ENCODE peak calls at places on chromosomes 2 and 18, in six cellular contexts. One of them, this sample, is unnamed.

GRCh38 chr2:46647041-46647440 is 167.7 kb downstream of the TMEM247 start:
- DNase-seq in K562: no peak
- DNase-seq in HepG2: no peak
- DNase-seq in GM12878: no peak
- DNase-seq in H1: peak
- DNase-seq in GM12892: no peak
- DNase-seq in this sample: no peak

GRCh38 chr2:167404896-167405295 is 516.6 kb downstream of the XIRP2 start:
- DNase-seq in K562: no peak
- DNase-seq in HepG2: no peak
- DNase-seq in GM12878: no peak
- DNase-seq in H1: no peak
- DNase-seq in GM12892: no peak
- DNase-seq in this sample: no peak

GRCh38 chr2:224261316-224261715 is 140.6 kb downstream of the FAM124B start:
- DNase-seq in K562: no peak
- DNase-seq in HepG2: no peak
- DNase-seq in GM12878: no peak
- DNase-seq in H1: no peak
- DNase-seq in GM12892: no peak
- DNase-seq in this sample: no peak

GRCh38 chr18:22422909-22423548 is 5.3 kb upstream of the CTAGE1 start:
- DNase-seq in K562: no peak
- DNase-seq in HepG2: no peak
- DNase-seq in GM12878: no peak
- DNase-seq in H1: no peak
- DNase-seq in GM12892: no peak
- DNase-seq in this sample: no peak

GRCh38 chr2:94870392-94871225 is 621 bp upstream of the TEKT4 start:
- DNase-seq in K562: peak
- DNase-seq in HepG2: peak
- DNase-seq in GM12878: no peak
- DNase-seq in H1: peak
- DNase-seq in GM12892: peak
- DNase-seq in this sample: peak

GRCh38 chr2:11892041-11892440 is 145.6 kb downstream of the LPIN1 start:
- DNase-seq in K562: no peak
- DNase-seq in HepG2: no peak
- DNase-seq in GM12878: no peak
- DNase-seq in H1: no peak
- DNase-seq in GM12892: no peak
- DNase-seq in this sample: no peak

GRCh38 chr2:182915369-182916326 is 49.2 kb upstream of the FRZB start:
- DNase-seq in K562: no peak
- DNase-seq in HepG2: no peak
- DNase-seq in GM12878: no peak
- DNase-seq in H1: no peak
- DNase-seq in GM12892: no peak
- DNase-seq in this sample: no peak

GRCh38 chr2:67255933-67256615 is 141.1 kb upstream of the ETAA1 start:
- DNase-seq in K562: no peak
- DNase-seq in HepG2: no peak
- DNase-seq in GM12878: no peak
- DNase-seq in H1: no peak
- DNase-seq in GM12892: no peak
- DNase-seq in this sample: no peak

GRCh38 chr2:48092846-48093498 is 186.7 kb upstream of the FBXO11 start:
- DNase-seq in K562: no peak
- DNase-seq in HepG2: no peak
- DNase-seq in GM12878: no peak
- DNase-seq in H1: no peak
- DNase-seq in GM12892: no peak
- DNase-seq in this sample: no peak

GRCh38 chr2:144516981-144517824 is 2.7 kb downstream of the ZEB2 start:
- DNase-seq in K562: peak
- DNase-seq in HepG2: no peak
- DNase-seq in GM12878: no peak
- DNase-seq in H1: peak
- DNase-seq in GM12892: no peak
- DNase-seq in this sample: no peak

GRCh38 chr2:119697290-119698013 is 18.5 kb downstream of the TMEM177 start:
- DNase-seq in K562: no peak
- DNase-seq in HepG2: no peak
- DNase-seq in GM12878: peak
- DNase-seq in H1: no peak
- DNase-seq in GM12892: no peak
- DNase-seq in this sample: peak

GRCh38 chr18:58045265-58046086 is 1.4 kb downstream of the NEDD4L start:
- DNase-seq in K562: no peak
- DNase-seq in HepG2: peak
- DNase-seq in GM12878: no peak
- DNase-seq in H1: peak
- DNase-seq in GM12892: peak
- DNase-seq in this sample: no peak

GRCh38 chr2:62293490-62294212 is 97.7 kb downstream of the B3GNT2 start:
- DNase-seq in K562: no peak
- DNase-seq in HepG2: peak
- DNase-seq in GM12878: no peak
- DNase-seq in H1: peak
- DNase-seq in GM12892: no peak
- DNase-seq in this sample: no peak

GRCh38 chr2:158221055-158222021 is 119.7 kb downstream of the UPP2 start:
- DNase-seq in K562: no peak
- DNase-seq in HepG2: no peak
- DNase-seq in GM12878: no peak
- DNase-seq in H1: no peak
- DNase-seq in GM12892: no peak
- DNase-seq in this sample: no peak

DNA sequence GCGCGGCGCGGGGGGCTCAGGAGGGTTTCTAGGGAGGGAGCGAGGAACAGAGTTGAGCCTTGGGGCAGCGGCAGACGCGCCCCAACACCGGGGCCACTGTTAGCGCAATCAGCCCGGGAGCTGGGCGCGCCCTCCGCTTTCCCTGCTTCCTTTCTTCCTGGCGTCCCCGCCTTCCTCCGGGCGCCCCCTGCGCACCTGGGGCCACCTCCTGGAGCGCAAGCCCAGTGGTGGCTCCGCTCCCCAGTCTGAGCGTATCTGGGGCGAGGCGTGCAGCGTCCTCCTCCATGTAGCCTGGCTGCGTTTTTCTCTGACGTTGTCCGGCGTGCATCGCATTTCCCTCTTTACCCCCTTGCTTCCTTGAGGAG is 5.2 kb downstream of the PROC start:
- DNase-seq in K562: no peak
- DNase-seq in HepG2: no peak
- DNase-seq in GM12878: no peak
- DNase-seq in H1: peak
- DNase-seq in GM12892: no peak
- DNase-seq in this sample: no peak
- TF ChIP-seq POLR2A in K562: no peak
- TF ChIP-seq POLR2A in HepG2: no peak
- TF ChIP-seq POLR2A in GM12878: no peak
- TF ChIP-seq POLR2A in H1: no peak
- TF ChIP-seq POLR2A in GM12892: no peak
- TF ChIP-seq POLR2A in this sample: no peak

DNA sequence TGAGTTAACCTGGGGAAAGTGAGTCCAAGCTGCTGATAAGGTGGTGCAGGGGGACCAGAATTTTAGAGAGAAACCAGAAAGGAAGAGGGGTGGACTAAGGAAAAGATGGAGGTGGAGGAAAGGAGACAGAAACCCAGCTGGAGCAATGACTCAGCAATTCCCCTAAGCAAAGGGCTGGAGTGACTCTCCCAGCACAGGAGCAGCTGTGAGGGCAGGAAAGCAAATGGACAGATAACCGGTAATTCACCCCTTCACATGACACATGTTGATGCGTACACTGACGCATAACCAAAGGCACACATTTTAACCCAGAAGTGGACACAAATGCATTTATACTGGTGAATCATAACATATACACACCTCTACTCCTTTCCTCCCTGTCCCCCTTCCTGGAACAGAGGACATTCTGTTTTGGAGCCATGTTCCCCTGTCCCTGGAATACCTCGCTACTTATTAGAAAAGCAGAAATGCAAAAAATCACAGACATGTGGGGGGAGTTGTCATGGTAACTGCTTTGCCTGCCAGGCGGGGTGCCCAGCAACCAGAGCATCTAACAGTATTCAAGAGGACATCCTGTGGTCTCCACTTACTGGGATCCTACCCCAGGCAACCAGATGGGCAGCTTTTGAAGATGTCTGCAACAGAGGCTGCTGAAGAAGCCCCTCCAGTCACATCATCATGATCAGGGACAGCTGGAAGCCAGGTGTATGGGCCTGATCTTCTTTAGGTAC is 4.7 kb downstream of the CDK5R2 start:
- DNase-seq in K562: peak
- DNase-seq in HepG2: no peak
- DNase-seq in GM12878: no peak
- DNase-seq in H1: no peak
- DNase-seq in GM12892: no peak
- DNase-seq in this sample: no peak
- TF ChIP-seq TAF1 in K562: no peak
- TF ChIP-seq TAF1 in HepG2: no peak
- TF ChIP-seq TAF1 in GM12878: no peak
- TF ChIP-seq TAF1 in H1: peak
- TF ChIP-seq TAF1 in GM12892: no peak
- TF ChIP-seq TAF1 in this sample: no peak

DNA sequence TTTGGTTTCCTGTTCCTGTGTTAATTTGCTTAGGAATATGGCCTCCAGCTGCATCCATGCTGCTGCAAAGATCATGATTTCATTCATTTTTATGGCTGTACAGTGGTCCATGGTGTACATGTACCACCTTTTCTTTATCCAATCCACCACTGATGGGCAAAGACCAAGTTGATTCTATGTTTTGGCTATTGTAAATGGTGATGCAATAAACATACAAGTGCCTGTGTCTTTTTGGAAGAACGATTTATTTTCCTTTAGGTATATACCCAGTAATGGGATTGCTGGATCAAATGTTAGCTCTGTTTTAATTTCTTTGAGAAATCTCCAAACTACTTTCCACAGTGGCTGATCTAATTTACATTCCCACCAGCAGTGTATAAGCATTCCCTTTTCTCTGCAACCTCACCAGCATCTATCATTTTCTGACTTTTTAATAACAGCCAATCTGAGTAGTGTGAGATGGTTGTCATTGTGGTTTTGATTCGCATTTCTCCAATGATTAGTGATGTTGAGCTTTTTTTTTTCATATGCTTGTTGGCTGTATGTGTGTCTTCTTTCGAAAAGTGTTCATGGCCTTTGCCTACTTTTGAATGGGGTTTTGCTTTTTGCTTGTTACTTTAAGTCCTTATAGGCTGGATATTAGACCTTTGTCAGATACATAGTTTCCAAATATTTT is 19.4 kb downstream of the EXOC6B start:
- DNase-seq in K562: no peak
- DNase-seq in HepG2: no peak
- DNase-seq in GM12878: no peak
- DNase-seq in H1: no peak
- DNase-seq in GM12892: no peak
- DNase-seq in this sample: no peak
- TF ChIP-seq POLR2A in K562: no peak
- TF ChIP-seq POLR2A in HepG2: no peak
- TF ChIP-seq POLR2A in GM12878: no peak
- TF ChIP-seq POLR2A in H1: no peak
- TF ChIP-seq POLR2A in GM12892: no peak
- TF ChIP-seq POLR2A in this sample: no peak

GRCh38 chr18:3015203-3015590 is 2.3 kb upstream of the LPIN2 start:
- DNase-seq in K562: peak
- DNase-seq in HepG2: peak
- DNase-seq in GM12878: no peak
- DNase-seq in H1: no peak
- DNase-seq in GM12892: no peak
- DNase-seq in this sample: no peak
- TF ChIP-seq TAF1 in K562: no peak
- TF ChIP-seq TAF1 in HepG2: no peak
- TF ChIP-seq TAF1 in GM12878: no peak
- TF ChIP-seq TAF1 in H1: no peak
- TF ChIP-seq TAF1 in GM12892: no peak
- TF ChIP-seq TAF1 in this sample: no peak

GRCh38 chr18:3180325-3180724 is 39.4 kb downstream of the MYOM1 start:
- DNase-seq in K562: no peak
- DNase-seq in HepG2: no peak
- DNase-seq in GM12878: no peak
- DNase-seq in H1: no peak
- DNase-seq in GM12892: no peak
- DNase-seq in this sample: no peak

GRCh38 chr18:3175195-3175758 is 44.5 kb downstream of the MYOM1 start:
- DNase-seq in K562: no peak
- DNase-seq in HepG2: no peak
- DNase-seq in GM12878: no peak
- DNase-seq in H1: no peak
- DNase-seq in GM12892: no peak
- DNase-seq in this sample: no peak

GRCh38 chr18:3183103-3183717 is 36.6 kb downstream of the MYOM1 start:
- DNase-seq in K562: no peak
- DNase-seq in HepG2: no peak
- DNase-seq in GM12878: no peak
- DNase-seq in H1: no peak
- DNase-seq in GM12892: no peak
- DNase-seq in this sample: no peak

GRCh38 chr18:3179430-3180089 is 40.2 kb downstream of the MYOM1 start:
- DNase-seq in K562: peak
- DNase-seq in HepG2: no peak
- DNase-seq in GM12878: peak
- DNase-seq in H1: no peak
- DNase-seq in GM12892: peak
- DNase-seq in this sample: peak

GRCh38 chr18:3177902-3178687 is 41.7 kb downstream of the MYOM1 start:
- DNase-seq in K562: peak
- DNase-seq in HepG2: no peak
- DNase-seq in GM12878: peak
- DNase-seq in H1: no peak
- DNase-seq in GM12892: peak
- DNase-seq in this sample: peak
- TF ChIP-seq POLR2A in K562: no peak
- TF ChIP-seq POLR2A in HepG2: no peak
- TF ChIP-seq POLR2A in GM12878: peak
- TF ChIP-seq POLR2A in H1: no peak
- TF ChIP-seq POLR2A in GM12892: peak
- TF ChIP-seq POLR2A in this sample: peak